ENCODE peak calls at places on chromosomes 2 and 18, in nine cellular contexts. B, M, W, E, A, Y, Q, K and D are unnamed samples.

GRCh38 chr18:45526120-45526841 is 89.0 kb upstream of the SLC14A2 start:
- DNase-seq in M (peak), B (no peak), E (no peak), Y (no peak), W (no peak), A (no peak), K (no peak), Q (no peak), D (peak)

GRCh38 chr2:10071595-10071994 is 8.6 kb downstream of the CYS1 start:
- DNase-seq in E (no peak), B (no peak), K (no peak), A (no peak), Q (no peak), W (no peak), Y (no peak), M (no peak), D (no peak)

GRCh38 chr2:164510895-164511294 is 110.4 kb downstream of the GRB14 start:
- DNase-seq in Y (no peak), M (peak), K (no peak), W (no peak), A (no peak), B (no peak), E (no peak), Q (no peak), D (no peak)

GRCh38 chr2:205409403-205409802 is 272.9 kb upstream of the NRP2 start:
- DNase-seq in B (no peak), Q (no peak), Y (no peak), E (no peak), K (no peak), A (no peak), W (no peak), M (no peak), D (no peak)

GRCh38 chr2:134359367-134360081 is 105.7 kb downstream of the MGAT5 start:
- DNase-seq in A (no peak), W (no peak), B (peak), M (no peak), Y (peak), E (peak), Q (peak), K (peak), D (peak)

GRCh38 chr18:54924948-54925347 is 34.3 kb downstream of the CCDC68 start:
- DNase-seq in W (no peak), K (no peak), M (no peak), Y (no peak), A (no peak), B (no peak), Q (no peak), E (no peak), D (no peak)

GRCh38 chr2:168132389-168132788 is 115.0 kb downstream of the STK39 start:
- DNase-seq in K (no peak), A (no peak), Y (no peak), Q (no peak), M (no peak), B (no peak), W (no peak), E (no peak), D (no peak)

GRCh38 chr18:76246579-76246978 is 248.5 kb downstream of the ZNF516 start:
- DNase-seq in M (peak), W (no peak), B (no peak), Y (no peak), Q (no peak), E (no peak), K (no peak), A (no peak), D (peak)

GRCh38 chr2:8582191-8582849 is 99.5 kb upstream of the ID2 start:
- DNase-seq in Q (no peak), Y (no peak), A (no peak), W (no peak), M (no peak), B (no peak), K (no peak), E (no peak), D (no peak)

GRCh38 chr18:64097497-64097896 is 51.4 kb downstream of the LINC00305 start:
- DNase-seq in M (no peak), B (no peak), W (no peak), K (peak), A (no peak), Q (no peak), Y (no peak), E (no peak), D (no peak)

GRCh38 chr2:217077841-217078407 is 218.1 kb upstream of the TNP1 start:
- DNase-seq in A (no peak), W (no peak), Y (no peak), Q (no peak), K (no peak), B (no peak), M (peak), E (no peak), D (no peak)

GRCh38 chr2:163736433-163737168 is 793 bp upstream of the FIGN start:
- DNase-seq in M (peak), Q (peak), W (no peak), B (peak), E (no peak), K (peak), Y (peak), A (peak), D (peak)

GRCh38 chr18:79516441-79516931 is 120.8 kb downstream of the NFATC1 start:
- DNase-seq in M (no peak), E (no peak), W (no peak), Q (no peak), Y (no peak), A (no peak), B (no peak), K (no peak), D (no peak)

GRCh38 chr2:56266761-56267411 is 83.1 kb downstream of the CCDC85A start:
- DNase-seq in A (no peak), B (no peak), M (peak), W (no peak), E (no peak), Q (no peak), Y (no peak), K (no peak), D (no peak)

GRCh38 chr18:63070750-63071502 is 248.6 kb downstream of the BCL2 start:
- DNase-seq in Y (no peak), K (no peak), M (no peak), E (no peak), W (no peak), B (no peak), Q (peak), A (no peak), D (no peak)

GRCh38 chr18:70420151-70420898 is 131.5 kb downstream of the SOCS6 start:
- DNase-seq in A (no peak), B (no peak), Q (peak), E (no peak), W (no peak), Y (no peak), K (no peak), M (peak), D (no peak)

GRCh38 chr2:128921740-128922139 is 603.1 kb upstream of the HS6ST1 start:
- DNase-seq in M (no peak), W (no peak), Q (no peak), K (no peak), B (no peak), E (no peak), A (no peak), Y (no peak), D (no peak)

GRCh38 chr2:162317910-162318279 is 589 bp downstream of the IFIH1 start:
- DNase-seq in E (no peak), K (peak), B (peak), M (peak), Q (peak), Y (no peak), W (no peak), A (no peak), D (no peak)

GRCh38 chr18:69397096-69397495 is 3.6 kb upstream of the DOK6 start:
- DNase-seq in A (no peak), K (no peak), M (peak), Y (no peak), B (no peak), E (peak), Q (peak), W (no peak), D (no peak)

GRCh38 chr2:218022851-218023530 is 20.2 kb upstream of the TNS1 start:
- DNase-seq in Q (no peak), B (no peak), A (no peak), K (no peak), W (no peak), E (no peak), Y (no peak), M (no peak), D (no peak)

GRCh38 chr2:1863386-1863785 is 119.1 kb upstream of the PXDN start:
- DNase-seq in A (no peak), M (no peak), K (no peak), Q (no peak), E (no peak), W (no peak), B (no peak), Y (no peak), D (no peak)

GRCh38 chr18:57759650-57760049 is 43.5 kb downstream of the ATP8B1 start:
- DNase-seq in W (no peak), K (no peak), E (no peak), M (no peak), Y (no peak), Q (peak), A (no peak), B (no peak), D (no peak)

GRCh38 chr2:142020368-142020767 is 110.4 kb downstream of the LRP1B start:
- DNase-seq in M (no peak), A (no peak), E (no peak), W (no peak), Q (no peak), K (no peak), Y (no peak), B (no peak), D (no peak)

GRCh38 chr2:170408461-170409163 is 230.7 kb downstream of the MYO3B start:
- DNase-seq in Y (no peak), B (no peak), Q (no peak), M (no peak), K (no peak), A (no peak), E (no peak), W (no peak), D (no peak)

GRCh38 chr2:213152065-213152794 is 818 bp upstream of the IKZF2 start:
- DNase-seq in Y (peak), B (peak), E (peak), M (peak), W (peak), Q (peak), A (peak), K (peak), D (peak)

GRCh38 chr2:219174801-219175200 is 1.9 kb downstream of the CNPPD1 start:
- DNase-seq in M (no peak), B (no peak), K (no peak), W (no peak), A (no peak), Q (no peak), Y (no peak), E (no peak), D (no peak)

GRCh38 chr2:239383036-239383795 is 17.6 kb downstream of the HDAC4 start:
- DNase-seq in K (no peak), E (no peak), M (no peak), W (no peak), A (no peak), Q (no peak), B (no peak), Y (no peak), D (no peak)

GRCh38 chr2:44450806-44451205 is 89.1 kb downstream of the CAMKMT start:
- DNase-seq in B (no peak), Y (no peak), E (no peak), M (no peak), Q (no peak), A (no peak), W (no peak), K (no peak), D (no peak)

GRCh38 chr2:240462073-240462703 is 26.7 kb downstream of the GPC1 start:
- DNase-seq in E (no peak), Q (no peak), Y (peak), W (no peak), A (no peak), B (peak), K (no peak), M (no peak), D (no peak)

GRCh38 chr2:109487237-109487869 is 126.4 kb downstream of the SEPTIN10 start:
- DNase-seq in W (no peak), B (no peak), A (peak), K (no peak), Y (peak), M (peak), E (no peak), Q (peak), D (no peak)

GRCh38 chr2:232418466-232419244 is 12.0 kb downstream of the ALPG start:
- DNase-seq in K (peak), B (peak), Y (no peak), E (peak), Q (no peak), M (no peak), A (peak), W (no peak), D (no peak)

GRCh38 chr2:210477496-210477895 is 937 bp upstream of the LANCL1 start:
- DNase-seq in Y (peak), K (no peak), M (peak), Q (peak), B (no peak), A (peak), E (no peak), W (no peak), D (no peak)

GRCh38 chr2:230011617-230012016 is 57.1 kb downstream of the SLC16A14 start:
- DNase-seq in E (no peak), K (no peak), Y (no peak), A (no peak), M (peak), B (no peak), Q (peak), W (no peak), D (no peak)